ENCODE peak calls at places on chromosomes 12 and 14, in seven cellular contexts. M, Q, U, Y, S, B and V are unnamed samples.

GRCh38 chr12:6335451-6336078 is 6.3 kb downstream of the TNFRSF1A start:
- DNase-seq in M (peak; percentile 58), Q (peak; percentile 90), U (no peak), Y (peak; percentile 68), S (peak; percentile 84), B (peak; percentile 81), V (no peak)

GRCh38 chr14:95993768-95994592 is 45.2 kb upstream of the C14orf132 start:
- DNase-seq in M (peak; percentile 21), Q (peak; percentile 80), U (peak; percentile 43), Y (no peak), S (no peak), B (no peak), V (no peak)

GRCh38 chr14:69275331-69275730 is 15.4 kb downstream of the GALNT16 start:
- DNase-seq in M (no peak), Q (no peak), U (no peak), Y (no peak), S (no peak), B (no peak), V (no peak)

GRCh38 chr12:124928095-124928911 is 13.9 kb upstream of the UBC start:
- DNase-seq in M (peak; percentile 65), Q (no peak), U (peak; percentile 95), Y (peak; percentile 72), S (peak; percentile 89), B (no peak), V (no peak)

GRCh38 chr14:38544766-38545165 is 288.9 kb upstream of the CLEC14A start:
- DNase-seq in M (no peak), Q (no peak), U (no peak), Y (no peak), S (no peak), B (no peak), V (no peak)

GRCh38 chr12:49703647-49704137 is 3.5 kb downstream of the FMNL3 start:
- DNase-seq in M (no peak), Q (peak; percentile 36), U (no peak), Y (no peak), S (peak; percentile 8), B (peak; percentile 20), V (no peak)

GRCh38 chr14:69985456-69985855 is 106.2 kb downstream of the SMOC1 start:
- DNase-seq in M (no peak), Q (no peak), U (no peak), Y (no peak), S (no peak), B (no peak), V (no peak)

GRCh38 chr12:57216931-57217871 is 607 bp downstream of the NXPH4 start:
- DNase-seq in M (no peak), Q (peak; percentile 18), U (no peak), Y (no peak), S (no peak), B (no peak), V (no peak)

GRCh38 chr12:62128186-62128965 is 131.8 kb upstream of the USP15 start:
- DNase-seq in M (no peak), Q (no peak), U (no peak), Y (no peak), S (no peak), B (no peak), V (no peak)

GRCh38 chr12:69415471-69416275 is 54.5 kb upstream of the FRS2 start:
- DNase-seq in M (peak; percentile 48), Q (peak; percentile 48), U (peak; percentile 13), Y (peak; percentile 32), S (peak; percentile 42), B (no peak), V (no peak)

GRCh38 chr12:54592316-54592715 is 3.9 kb upstream of the PPP1R1A start:
- DNase-seq in M (no peak), Q (no peak), U (no peak), Y (no peak), S (no peak), B (no peak), V (no peak)

GRCh38 chr12:78018939-78019338 is 188.2 kb downstream of the NAV3 start:
- DNase-seq in M (no peak), Q (no peak), U (no peak), Y (no peak), S (no peak), B (no peak), V (no peak)

GRCh38 chr12:6899837-6900519 is 4.6 kb upstream of the LRRC23 start:
- DNase-seq in M (no peak), Q (no peak), U (no peak), Y (peak; percentile 50), S (peak; percentile 85), B (no peak), V (no peak)

GRCh38 chr12:51357374-51358047 is 11.0 kb upstream of the CELA1 start:
- DNase-seq in M (no peak), Q (peak; percentile 18), U (no peak), Y (no peak), S (no peak), B (no peak), V (peak; percentile 58)

GRCh38 chr14:34059925-34060746 is 109.3 kb upstream of the EGLN3 start:
- DNase-seq in M (peak; percentile 71), Q (no peak), U (no peak), Y (peak; percentile 85), S (peak; percentile 87), B (peak; percentile 28), V (peak; percentile 20)

GRCh38 chr14:54554401-54554800 is 12.5 kb upstream of the SAMD4A start:
- DNase-seq in M (no peak), Q (no peak), U (no peak), Y (no peak), S (no peak), B (no peak), V (no peak)

GRCh38 chr14:38125484-38125912 is 82.2 kb upstream of the SSTR1 start:
- DNase-seq in M (no peak), Q (peak; percentile 92), U (no peak), Y (no peak), S (no peak), B (no peak), V (no peak)

GRCh38 chr14:104845033-104845666 is 19.9 kb upstream of the CEP170B start:
- DNase-seq in M (no peak), Q (no peak), U (no peak), Y (no peak), S (no peak), B (no peak), V (no peak)

GRCh38 chr14:30143617-30144016 is 216.0 kb upstream of the PRKD1 start:
- DNase-seq in M (no peak), Q (no peak), U (no peak), Y (no peak), S (no peak), B (no peak), V (no peak)

GRCh38 chr14:67166450-67166853 is 22.8 kb upstream of the GARIN2 start:
- DNase-seq in M (peak; percentile 44), Q (peak; percentile 49), U (peak; percentile 24), Y (no peak), S (peak; percentile 32), B (no peak), V (no peak)
- TF ChIP-seq CTCF in M (peak; percentile 80), Q (peak; percentile 94), U (peak; percentile 87), Y (peak; percentile 86), S (peak; percentile 77), B (peak; percentile 84), V (no peak)

DNA sequence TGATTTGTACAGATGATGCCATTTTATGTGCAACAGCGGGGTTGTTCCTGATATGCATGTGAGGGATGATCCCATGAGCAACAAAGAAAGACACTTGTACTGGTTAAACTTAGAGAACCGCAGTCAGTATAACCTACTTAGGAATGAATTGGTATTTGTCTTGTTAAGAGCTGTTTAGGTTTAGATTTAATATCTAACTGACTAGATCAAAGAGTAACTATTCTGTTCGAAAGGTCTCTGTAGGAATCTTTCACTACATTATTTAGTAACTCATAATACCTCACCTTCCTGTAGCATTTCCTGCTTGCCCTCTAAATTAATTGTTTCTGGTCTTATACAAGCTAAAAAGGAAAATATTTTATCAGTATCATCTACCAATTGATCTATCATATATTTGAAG is 350.4 kb downstream of the TRHDE start:
- DNase-seq in M (no peak), Q (no peak), U (no peak), Y (no peak), S (no peak), B (no peak), V (no peak)
- TF ChIP-seq CTCF in M (no peak), Q (no peak), U (no peak), Y (no peak), S (no peak), B (no peak), V (no peak)

DNA sequence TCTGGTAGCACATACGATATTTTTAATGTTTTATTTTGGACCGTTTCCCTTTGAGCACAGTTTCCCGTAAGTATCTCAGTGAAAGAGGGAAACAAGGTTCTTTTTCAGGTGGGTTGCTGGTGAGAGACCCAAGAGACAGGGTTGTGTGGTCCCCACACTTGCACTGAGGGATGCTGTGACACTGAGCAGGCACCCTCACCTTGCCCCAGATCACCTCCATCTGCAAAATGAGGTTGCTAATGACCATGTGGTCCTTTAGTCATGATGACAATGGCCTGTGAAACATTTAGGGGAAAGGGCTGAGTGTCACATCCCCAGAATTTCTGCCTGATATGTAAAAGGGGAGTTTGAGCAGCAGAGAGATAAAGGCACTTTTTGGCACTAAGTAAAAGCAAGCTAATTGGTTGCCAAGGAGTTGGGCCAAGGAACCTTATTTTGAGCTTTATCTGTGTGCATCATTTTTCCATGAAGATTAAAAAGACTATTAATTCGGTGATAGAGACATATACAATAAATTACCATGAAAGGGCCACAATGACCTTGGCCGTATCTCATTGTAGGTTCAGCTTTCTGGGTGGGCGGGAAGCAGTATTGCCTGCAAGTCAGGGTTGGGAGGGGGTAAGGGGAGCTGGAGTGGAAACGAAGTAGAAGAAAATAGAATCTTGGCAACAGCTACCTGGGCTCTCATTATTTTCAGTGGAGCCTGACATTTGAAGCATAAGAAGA is 4.5 kb downstream of the CCND2 start:
- DNase-seq in M (no peak), Q (no peak), U (no peak), Y (no peak), S (no peak), B (no peak), V (no peak)
- TF ChIP-seq CTCF in M (no peak), Q (no peak), U (no peak), Y (no peak), S (no peak), B (no peak), V (no peak)

GRCh38 chr12:19030603-19031002 is 98.9 kb upstream of the PLEKHA5 start:
- DNase-seq in M (no peak), Q (no peak), U (no peak), Y (no peak), S (no peak), B (no peak), V (no peak)
- TF ChIP-seq CTCF in M (no peak), Q (no peak), U (no peak), Y (no peak), S (no peak), B (no peak), V (no peak)

DNA sequence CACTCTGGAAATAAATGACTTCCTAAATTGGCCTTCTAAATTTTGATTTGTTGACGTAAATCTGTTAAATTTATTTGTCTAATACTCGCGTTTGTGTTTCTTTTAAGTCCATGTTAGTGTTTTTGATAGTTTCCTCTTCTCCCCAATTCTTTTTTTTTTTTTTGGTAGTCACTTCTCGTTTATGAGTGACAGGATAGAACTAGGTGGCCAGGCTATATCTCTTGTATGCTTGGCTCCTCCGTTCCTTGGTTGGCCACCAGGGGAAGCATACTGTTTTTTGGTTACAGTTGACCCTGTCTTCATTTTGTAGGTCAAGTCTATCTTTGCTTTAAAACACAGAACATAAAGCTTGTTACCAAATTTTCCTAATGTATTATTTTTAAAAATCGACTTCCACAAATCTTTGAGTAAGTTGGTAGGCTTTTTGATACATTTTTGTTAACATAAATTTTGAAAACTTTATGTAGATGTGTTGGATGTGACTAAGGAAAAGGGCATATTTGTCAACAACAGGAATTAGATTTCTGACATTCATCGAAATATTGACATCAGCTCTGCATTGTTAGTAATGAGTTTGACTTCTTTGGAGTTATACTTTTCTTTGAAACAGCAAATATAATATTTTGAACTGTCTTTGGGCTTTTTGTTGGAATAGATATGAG is 2.2 kb downstream of the RCOR1 start:
- DNase-seq in M (peak; percentile 66), Q (peak; percentile 90), U (peak; percentile 63), Y (peak; percentile 29), S (peak; percentile 85), B (peak; percentile 32), V (peak; percentile 37)
- TF ChIP-seq CTCF in M (peak; percentile 77), Q (peak; percentile 96), U (peak; percentile 77), Y (peak; percentile 86), S (peak; percentile 88), B (peak; percentile 84), V (peak; percentile 79)